ENCODE peak calls at places on chromosomes 12 and 14, in four cellular contexts. J, E, I and P are unnamed samples. For H3K27me3, the result is how much of the 10 kb centered on the place peaks cover.

GRCh38 chr14:74601982-74602381 is 10.1 kb downstream of the LTBP2 start:
- DNase-seq in J (no peak), I (no peak), E (no peak), P (no peak)

GRCh38 chr12:81255456-81255855 is 177.6 kb downstream of the ACSS3 start:
- DNase-seq in J (no peak), I (no peak), E (no peak), P (no peak)

GRCh38 chr14:65103150-65103760 is 938 bp upstream of the MAX start:
- DNase-seq in J (no peak), I (peak), E (no peak), P (no peak)

GRCh38 chr12:119659289-119659897 is 8.5 kb upstream of the PRKAB1 start:
- DNase-seq in J (no peak), E (no peak), I (peak), P (peak)

GRCh38 chr14:77302926-77303325 is 17.8 kb downstream of the POMT2 start:
- DNase-seq in J (no peak), I (peak), E (no peak), P (no peak)

GRCh38 chr12:117836476-117836875 is 132.3 kb downstream of the KSR2 start:
- DNase-seq in I (no peak), J (no peak), E (no peak), P (no peak)

GRCh38 chr12:107759410-107759809 is 1.5 kb downstream of the PRDM4 start:
- DNase-seq in I (peak), E (no peak), J (peak), P (no peak)

GRCh38 chr14:28515571-28515970 is 251.0 kb upstream of the FOXG1 start:
- DNase-seq in E (no peak), I (no peak), J (no peak), P (no peak)

GRCh38 chr12:132525833-132526455 is 36.0 kb downstream of the FBRSL1 start:
- DNase-seq in I (no peak), J (no peak), E (no peak), P (peak)

GRCh38 chr14:69789118-69789640 is 7.9 kb downstream of the SLC10A1 start:
- DNase-seq in J (no peak), E (no peak), I (no peak), P (no peak)

GRCh38 chr12:92408072-92408900 is 262.6 kb upstream of the BTG1 start:
- DNase-seq in E (peak), I (peak), J (no peak), P (peak)

GRCh38 chr12:65728913-65729793 is 95.1 kb upstream of the HMGA2 start:
- DNase-seq in I (no peak), J (no peak), E (no peak), P (no peak)

GRCh38 chr12:78916845-78917480 is 52.4 kb downstream of the SYT1 start:
- DNase-seq in I (peak), E (no peak), J (no peak), P (no peak)

GRCh38 chr14:24310666-24311604 is at the start of gene LTB4R:
- DNase-seq in E (no peak), I (no peak), J (no peak), P (peak)

GRCh38 chr12:12221560-12221959 is 45.3 kb downstream of the LRP6 start:
- DNase-seq in E (no peak), I (no peak), J (no peak), P (no peak)

GRCh38 chr12:46266382-46266791 is 2.5 kb downstream of the SLC38A1 start:
- DNase-seq in E (no peak), I (peak), J (no peak), P (no peak)

GRCh38 chr12:130499474-130499873 is 161.8 kb downstream of the PIWIL1 start:
- DNase-seq in J (no peak), I (no peak), E (no peak), P (no peak)

GRCh38 chr14:72975776-72976175 is 49.5 kb downstream of the DCAF4 start:
- DNase-seq in E (no peak), J (no peak), I (peak), P (no peak)

GRCh38 chr14:61253064-61253753 is 27.9 kb downstream of the TMEM30B start:
- DNase-seq in J (no peak), E (no peak), I (no peak), P (no peak)

GRCh38 chr14:100824156-100824555 is 1.8 kb upstream of the MEG3 start:
- DNase-seq in J (no peak), I (no peak), E (no peak), P (peak)

GRCh38 chr12:59484575-59484974 is 111.3 kb upstream of the SLC16A7 start:
- DNase-seq in E (no peak), J (no peak), I (no peak), P (no peak)

GRCh38 chr12:16119618-16120017 is 157.9 kb downstream of the SLC15A5 start:
- DNase-seq in J (no peak), I (no peak), E (no peak), P (no peak)

GRCh38 chr14:41607966-41608663 is 1.4 kb downstream of the LRFN5 start:
- DNase-seq in I (no peak), E (no peak), J (no peak), P (no peak)

GRCh38 chr14:46691819-46692218 is 40.2 kb upstream of the RPL10L start:
- DNase-seq in I (no peak), E (no peak), J (no peak), P (no peak)

GRCh38 chr12:52552055-52552454 is 890 bp downstream of the KRT71 start:
- DNase-seq in I (peak), E (no peak), J (no peak), P (peak)

GRCh38 chr12:2797721-2798418 is 3.1 kb downstream of the FKBP4 start:
- DNase-seq in I (no peak), J (no peak), E (no peak), P (peak)

GRCh38 chr14:89190779-89191513 is 226.1 kb downstream of the FOXN3 start:
- DNase-seq in E (no peak), I (no peak), J (no peak), P (no peak)

GRCh38 chr12:9363145-9363544 is 154.9 kb upstream of the PZP start:
- DNase-seq in E (no peak), J (no peak), I (no peak), P (no peak)

GRCh38 chr14:92658160-92658559 is 90.3 kb downstream of the LGMN start:
- DNase-seq in E (no peak), I (no peak), J (no peak), P (no peak)

GRCh38 chr12:45183263-45183662 is 32.6 kb upstream of the ANO6 start:
- DNase-seq in I (no peak), J (no peak), E (no peak), P (no peak)

GRCh38 chr12:20585055-20585625 is 110.0 kb upstream of the SLCO1C1 start:
- DNase-seq in I (no peak), J (no peak), E (no peak), P (no peak)

GRCh38 chr12:52280796-52281560 is 6.5 kb downstream of the KRT86 start:
- DNase-seq in I (peak), J (peak), E (peak), P (no peak)

GRCh38 chr12:106138279-106138645 is 492 bp downstream of the NUAK1 start:
- DNase-seq in J (no peak), E (no peak), I (peak), P (no peak)

GRCh38 chr12:45914090-45914489 is 76.3 kb downstream of the SCAF11 start:
- DNase-seq in J (peak), E (peak), I (no peak), P (no peak)

GRCh38 chr12:69360348-69360672 is 767 bp downstream of the YEATS4 start:
- DNase-seq in J (no peak), I (no peak), E (no peak), P (no peak)
- TF ChIP-seq CTCF in J (no peak), I (no peak), E (no peak), P (no peak)

DNA sequence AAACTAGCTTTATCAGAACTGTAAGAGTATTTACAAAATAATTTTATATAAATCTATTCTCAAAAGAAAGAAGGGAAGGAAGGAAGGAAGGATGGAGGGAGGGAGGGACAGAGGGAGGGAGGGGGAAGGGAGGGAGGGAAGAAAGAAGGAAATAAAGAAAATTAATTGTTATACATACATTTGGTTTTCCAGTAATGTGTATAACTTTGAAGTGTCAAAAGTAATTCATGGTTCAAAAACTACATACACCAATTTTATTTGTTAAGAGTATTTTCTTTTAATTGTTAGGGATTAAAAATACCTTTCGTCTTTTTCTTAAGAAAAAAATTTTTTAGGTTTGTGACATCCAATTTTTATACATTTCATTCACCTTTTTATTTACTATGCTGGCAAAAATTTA is 17.5 kb upstream of the KCNC2 start:
- DNase-seq in J (no peak), I (no peak), E (no peak), P (no peak)
- H3K27me3 ChIP-seq in J (under half), I (under half), E (under half), P (under half)

DNA sequence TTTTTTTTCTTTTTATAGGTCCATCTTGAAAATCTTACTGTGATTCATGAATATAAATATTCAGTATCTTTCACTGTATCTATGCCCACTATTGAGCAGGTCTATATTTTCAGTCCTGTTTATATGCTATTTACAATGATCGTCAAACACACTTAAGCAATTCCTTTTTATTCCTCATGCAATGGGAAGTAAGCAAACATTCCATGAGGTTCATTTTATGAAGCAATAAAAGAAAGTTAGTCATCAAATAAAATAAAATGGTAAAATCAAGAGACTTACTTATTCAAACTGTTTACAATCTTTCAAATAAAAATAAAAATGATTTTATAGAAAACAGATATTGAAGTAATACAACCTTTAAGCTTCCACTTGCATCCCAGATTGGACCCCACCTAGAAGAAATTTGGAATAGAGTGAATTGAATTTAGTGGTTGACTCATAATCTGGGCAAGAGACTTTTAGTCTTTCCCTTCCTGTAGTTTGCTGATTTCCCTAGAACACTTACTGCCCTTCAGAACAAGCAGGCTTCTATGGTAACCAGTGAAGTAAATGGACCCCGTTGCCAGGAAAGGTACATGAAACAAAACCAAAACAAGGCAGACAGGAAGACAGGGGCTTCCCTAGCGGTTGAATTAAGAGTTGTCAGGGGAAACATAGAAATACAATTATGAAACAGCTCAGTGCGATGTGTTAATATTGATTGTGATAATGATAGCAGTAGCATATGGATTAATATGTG is 241.0 kb upstream of the ATP2B1 start:
- DNase-seq in I (no peak), E (peak), J (no peak), P (no peak)
- TF ChIP-seq CTCF in I (no peak), E (peak), J (no peak), P (no peak)

DNA sequence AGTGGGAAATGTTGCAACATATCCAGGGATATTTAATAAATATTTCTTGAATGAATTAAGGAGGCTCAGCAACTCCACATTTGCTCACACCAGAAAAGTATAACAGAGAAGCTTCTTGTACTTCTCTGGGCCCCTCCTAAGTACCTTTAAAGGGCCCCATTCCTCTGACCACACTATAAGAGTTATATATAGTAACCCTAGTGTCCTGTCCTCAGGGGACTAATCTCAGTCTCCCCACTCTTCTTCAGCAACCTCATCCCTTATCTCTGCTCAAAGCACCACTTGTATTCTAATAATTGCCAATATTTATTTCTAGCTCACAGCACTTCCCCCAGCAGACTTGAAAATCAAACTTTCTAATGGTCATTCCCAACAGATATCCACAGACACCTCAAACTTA is 237.1 kb downstream of the GXYLT1 start:
- DNase-seq in E (no peak), I (no peak), J (no peak), P (no peak)
- H3K27me3 ChIP-seq in E (under half), I (under half), J (under half), P (under half)

GRCh38 chr14:105979446-105979845 is 453.1 kb downstream of the TMEM121 start:
- DNase-seq in E (no peak), I (no peak), J (no peak), P (no peak)

GRCh38 chr14:105978618-105979295 is 452.4 kb downstream of the TMEM121 start:
- DNase-seq in I (no peak), E (no peak), J (no peak), P (no peak)

GRCh38 chr14:105980224-105980623 is 453.8 kb downstream of the TMEM121 start:
- DNase-seq in J (no peak), E (no peak), I (no peak), P (no peak)

GRCh38 chr14:105971593-105972500 is 445.5 kb downstream of the TMEM121 start:
- DNase-seq in I (no peak), E (no peak), J (no peak), P (no peak)

GRCh38 chr14:105974902-105975301 is 448.5 kb downstream of the TMEM121 start:
- DNase-seq in I (no peak), E (no peak), J (no peak), P (peak)
- TF ChIP-seq CTCF in I (no peak), E (peak), J (no peak), P (no peak)